ENCODE peak calls at places on chromosomes 6 and 20, in four cellular contexts. L, Z, X and O are unnamed samples.

GRCh38 chr6:2940010-2940850 is 31.1 kb downstream of the SERPINB6 start:
- DNase-seq in L (no peak), Z (no peak), X (no peak), O (no peak)

GRCh38 chr6:91387290-91388062 is 800.6 kb upstream of the MAP3K7 start:
- DNase-seq in L (no peak), Z (no peak), X (no peak), O (no peak)

GRCh38 chr6:121851056-121851455 is 415.6 kb downstream of the GJA1 start:
- DNase-seq in L (no peak), Z (no peak), X (peak; percentile 4), O (no peak)

GRCh38 chr6:135481786-135482369 is 15.7 kb downstream of the AHI1 start:
- DNase-seq in L (no peak), Z (no peak), X (no peak), O (no peak)

GRCh38 chr20:34559311-34560140 is 1.0 kb downstream of the MAP1LC3A start:
- DNase-seq in L (no peak), Z (no peak), X (peak; percentile 28), O (peak; percentile 29)

GRCh38 chr20:18506744-18507143 is 996 bp upstream of the SEC23B start:
- DNase-seq in L (no peak), Z (peak; percentile 20), X (no peak), O (no peak)

GRCh38 chr6:30480536-30481156 is 8.7 kb upstream of the HLA-E start:
- DNase-seq in L (no peak), Z (no peak), X (no peak), O (no peak)

GRCh38 chr20:10714236-10714975 is 40.6 kb upstream of the JAG1 start:
- DNase-seq in L (no peak), Z (no peak), X (no peak), O (no peak)

GRCh38 chr6:28811873-28812272 is 111.9 kb downstream of the TRIM27 start:
- DNase-seq in L (no peak), Z (no peak), X (no peak), O (no peak)

GRCh38 chr6:77463308-77463880 is at the start of gene HTR1B:
- DNase-seq in L (no peak), Z (no peak), X (peak; percentile 34), O (peak; percentile 61)

GRCh38 chr6:110395221-110395620 is 20.2 kb downstream of the DDO start:
- DNase-seq in L (no peak), Z (no peak), X (no peak), O (no peak)